ENCODE peak calls at places on chromosomes 13 and 19, in six cellular contexts. One of them, this sample, is unnamed.

GRCh38 chr19:54439174-54439851 is 9.7 kb upstream of the LENG8 start:
- DNase-seq in pancreas: peak
- DNase-seq in uterus: no peak
- DNase-seq in ascending aorta: no peak
- DNase-seq in astrocyte: no peak
- DNase-seq in glutamatergic neuron: peak
- DNase-seq in this sample: no peak

GRCh38 chr13:43390101-43390500 is 366.7 kb downstream of the DNAJC15 start:
- DNase-seq in pancreas: no peak
- DNase-seq in uterus: no peak
- DNase-seq in ascending aorta: no peak
- DNase-seq in astrocyte: no peak
- DNase-seq in glutamatergic neuron: no peak
- DNase-seq in this sample: no peak

GRCh38 chr19:16702123-16702522 is 17.5 kb upstream of the NWD1 start:
- DNase-seq in pancreas: no peak
- DNase-seq in uterus: no peak
- DNase-seq in ascending aorta: no peak
- DNase-seq in astrocyte: peak
- DNase-seq in glutamatergic neuron: no peak
- DNase-seq in this sample: peak

GRCh38 chr13:79679334-79679733 is 198.4 kb downstream of the NDFIP2 start:
- DNase-seq in pancreas: peak
- DNase-seq in uterus: peak
- DNase-seq in ascending aorta: no peak
- DNase-seq in astrocyte: peak
- DNase-seq in glutamatergic neuron: peak
- DNase-seq in this sample: peak

GRCh38 chr13:91249370-91249769 is 98.1 kb upstream of the MIR17HG start:
- DNase-seq in pancreas: no peak
- DNase-seq in uterus: no peak
- DNase-seq in ascending aorta: no peak
- DNase-seq in astrocyte: no peak
- DNase-seq in glutamatergic neuron: no peak
- DNase-seq in this sample: no peak

GRCh38 chr13:51666839-51667238 is 82.6 kb downstream of the WDFY2 start:
- DNase-seq in pancreas: no peak
- DNase-seq in uterus: no peak
- DNase-seq in ascending aorta: no peak
- DNase-seq in astrocyte: no peak
- DNase-seq in glutamatergic neuron: no peak
- DNase-seq in this sample: no peak

GRCh38 chr13:49995535-49996165 is 1.2 kb upstream of the TRIM13 start:
- DNase-seq in pancreas: no peak
- DNase-seq in uterus: no peak
- DNase-seq in ascending aorta: no peak
- DNase-seq in astrocyte: peak
- DNase-seq in glutamatergic neuron: no peak
- DNase-seq in this sample: no peak

GRCh38 chr19:10517760-10518443 is 655 bp upstream of the S1PR5 start:
- DNase-seq in pancreas: peak
- DNase-seq in uterus: no peak
- DNase-seq in ascending aorta: no peak
- DNase-seq in astrocyte: no peak
- DNase-seq in glutamatergic neuron: peak
- DNase-seq in this sample: peak

GRCh38 chr19:15315101-15315500 is 17.2 kb downstream of the BRD4 start:
- DNase-seq in pancreas: no peak
- DNase-seq in uterus: no peak
- DNase-seq in ascending aorta: no peak
- DNase-seq in astrocyte: no peak
- DNase-seq in glutamatergic neuron: no peak
- DNase-seq in this sample: no peak

GRCh38 chr19:4870025-4870700 is 2.7 kb upstream of the PLIN3 start:
- DNase-seq in pancreas: no peak
- DNase-seq in uterus: no peak
- DNase-seq in ascending aorta: no peak
- DNase-seq in astrocyte: peak
- DNase-seq in glutamatergic neuron: no peak
- DNase-seq in this sample: peak

GRCh38 chr19:16261584-16262370 is 62.8 kb upstream of the KLF2 start:
- DNase-seq in pancreas: no peak
- DNase-seq in uterus: no peak
- DNase-seq in ascending aorta: no peak
- DNase-seq in astrocyte: no peak
- DNase-seq in glutamatergic neuron: no peak
- DNase-seq in this sample: no peak

GRCh38 chr19:49157445-49158224 is at the start of gene TRPM4:
- DNase-seq in pancreas: peak
- DNase-seq in uterus: peak
- DNase-seq in ascending aorta: peak
- DNase-seq in astrocyte: peak
- DNase-seq in glutamatergic neuron: peak
- DNase-seq in this sample: peak

GRCh38 chr19:4713384-4713951 is 10.2 kb downstream of the DPP9 start:
- DNase-seq in pancreas: peak
- DNase-seq in uterus: peak
- DNase-seq in ascending aorta: peak
- DNase-seq in astrocyte: peak
- DNase-seq in glutamatergic neuron: no peak
- DNase-seq in this sample: peak

GRCh38 chr13:46698015-46698414 is 98.9 kb downstream of the ESD start:
- DNase-seq in pancreas: peak
- DNase-seq in uterus: peak
- DNase-seq in ascending aorta: peak
- DNase-seq in astrocyte: no peak
- DNase-seq in glutamatergic neuron: no peak
- DNase-seq in this sample: no peak

GRCh38 chr13:40665061-40665753 is 1.2 kb downstream of the FOXO1 start:
- DNase-seq in pancreas: peak
- DNase-seq in uterus: peak
- DNase-seq in ascending aorta: no peak
- DNase-seq in astrocyte: peak
- DNase-seq in glutamatergic neuron: peak
- DNase-seq in this sample: no peak

GRCh38 chr19:31109626-31110025 is 239.6 kb downstream of the TSHZ3 start:
- DNase-seq in pancreas: no peak
- DNase-seq in uterus: no peak
- DNase-seq in ascending aorta: no peak
- DNase-seq in astrocyte: no peak
- DNase-seq in glutamatergic neuron: no peak
- DNase-seq in this sample: no peak

GRCh38 chr13:44433863-44434262 is 60.2 kb downstream of the SERP2 start:
- DNase-seq in pancreas: no peak
- DNase-seq in uterus: no peak
- DNase-seq in ascending aorta: no peak
- DNase-seq in astrocyte: no peak
- DNase-seq in glutamatergic neuron: no peak
- DNase-seq in this sample: no peak

GRCh38 chr19:35479278-35479677 is 11.0 kb downstream of the KRTDAP start:
- DNase-seq in pancreas: no peak
- DNase-seq in uterus: no peak
- DNase-seq in ascending aorta: no peak
- DNase-seq in astrocyte: no peak
- DNase-seq in glutamatergic neuron: no peak
- DNase-seq in this sample: no peak

GRCh38 chr13:79560954-79561353 is 80.0 kb downstream of the NDFIP2 start:
- DNase-seq in pancreas: peak
- DNase-seq in uterus: no peak
- DNase-seq in ascending aorta: no peak
- DNase-seq in astrocyte: no peak
- DNase-seq in glutamatergic neuron: no peak
- DNase-seq in this sample: no peak

GRCh38 chr19:46134527-46134926 is 10.0 kb upstream of the IGFL3 start:
- DNase-seq in pancreas: no peak
- DNase-seq in uterus: no peak
- DNase-seq in ascending aorta: no peak
- DNase-seq in astrocyte: peak
- DNase-seq in glutamatergic neuron: no peak
- DNase-seq in this sample: no peak

GRCh38 chr13:57191667-57192066 is 24.7 kb downstream of the PRR20E start:
- DNase-seq in pancreas: no peak
- DNase-seq in uterus: no peak
- DNase-seq in ascending aorta: no peak
- DNase-seq in astrocyte: no peak
- DNase-seq in glutamatergic neuron: no peak
- DNase-seq in this sample: no peak

GRCh38 chr19:45322311-45322710 is 364 bp downstream of the CKM start:
- DNase-seq in pancreas: no peak
- DNase-seq in uterus: no peak
- DNase-seq in ascending aorta: no peak
- DNase-seq in astrocyte: no peak
- DNase-seq in glutamatergic neuron: peak
- DNase-seq in this sample: no peak

DNA sequence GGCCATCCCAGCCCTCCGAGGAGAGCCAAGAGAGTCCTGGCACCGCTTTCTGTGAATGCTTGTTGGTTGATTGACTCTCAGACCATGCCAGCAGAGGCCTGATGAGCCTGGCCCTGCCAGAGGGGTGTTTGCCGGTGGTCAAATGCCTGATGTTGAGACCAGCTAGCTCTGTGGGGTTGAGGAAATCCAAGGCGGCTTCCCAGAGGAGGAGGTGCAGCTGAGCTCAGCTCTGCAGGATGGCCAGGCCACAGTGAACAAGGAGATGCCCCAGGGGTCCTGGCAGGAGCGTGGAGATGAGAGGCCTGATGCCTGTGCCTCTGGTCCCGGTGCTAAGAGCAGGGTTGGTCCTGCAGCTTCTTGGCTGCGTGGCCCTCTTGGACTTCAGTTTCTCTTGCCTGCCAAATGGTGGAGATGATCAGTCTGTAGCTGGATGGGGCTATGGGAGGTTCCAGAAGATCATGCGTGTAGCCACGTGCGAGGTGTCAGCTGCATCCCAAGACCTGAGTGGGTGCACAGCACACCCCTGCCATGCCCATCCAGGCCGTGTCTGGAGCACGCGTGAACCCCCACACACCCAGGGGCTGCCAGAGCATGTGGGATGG is 16.8 kb downstream of the NFIC start:
- DNase-seq in pancreas: no peak
- DNase-seq in uterus: peak
- DNase-seq in ascending aorta: no peak
- DNase-seq in astrocyte: no peak
- DNase-seq in glutamatergic neuron: no peak
- DNase-seq in this sample: no peak
- TF ChIP-seq CTCF in pancreas: no peak
- TF ChIP-seq CTCF in uterus: no peak
- TF ChIP-seq CTCF in ascending aorta: no peak
- TF ChIP-seq CTCF in astrocyte: no peak
- TF ChIP-seq CTCF in glutamatergic neuron: no peak
- TF ChIP-seq CTCF in this sample: no peak

DNA sequence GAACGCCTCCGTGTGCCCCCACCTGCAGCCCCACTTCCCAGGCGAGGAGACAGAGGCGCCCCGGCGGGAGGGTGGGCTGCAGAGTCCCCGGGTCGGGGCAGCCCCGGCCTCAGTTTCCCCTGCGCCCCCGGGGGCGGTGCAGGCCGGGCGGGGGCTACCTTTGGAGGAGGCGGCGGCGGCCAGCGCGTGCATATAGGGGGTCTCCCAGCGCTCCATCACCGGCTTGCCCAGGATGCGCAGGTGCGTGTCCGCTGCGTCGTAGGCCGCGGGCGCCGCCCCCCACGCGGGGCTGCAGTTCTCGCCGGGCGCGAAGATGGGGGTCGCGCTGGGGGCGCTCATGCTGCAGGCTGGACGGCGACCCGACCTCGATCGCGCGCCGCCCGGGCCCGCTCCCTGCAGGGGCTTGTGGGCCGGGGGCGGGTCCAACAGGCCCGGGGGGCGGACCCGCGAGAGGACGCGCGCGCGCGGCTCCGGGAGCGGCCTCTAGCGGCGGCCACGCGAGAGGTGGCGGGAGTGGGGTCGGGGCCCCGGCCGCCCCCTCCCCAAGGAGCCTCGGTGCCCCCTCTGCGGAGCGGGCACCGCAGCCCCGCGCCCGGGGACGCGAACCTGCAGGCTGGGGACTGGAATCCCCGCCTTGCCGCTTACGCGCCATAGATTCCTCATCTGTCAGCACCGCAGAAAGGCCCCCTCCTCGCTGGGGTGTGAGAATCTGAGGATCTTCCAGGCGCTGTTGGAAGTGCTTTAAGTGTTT is at the start of gene GAMT:
- DNase-seq in pancreas: peak
- DNase-seq in uterus: no peak
- DNase-seq in ascending aorta: no peak
- DNase-seq in astrocyte: no peak
- DNase-seq in glutamatergic neuron: peak
- DNase-seq in this sample: no peak
- TF ChIP-seq CTCF in pancreas: no peak
- TF ChIP-seq CTCF in uterus: peak
- TF ChIP-seq CTCF in ascending aorta: peak
- TF ChIP-seq CTCF in astrocyte: no peak
- TF ChIP-seq CTCF in glutamatergic neuron: no peak
- TF ChIP-seq CTCF in this sample: peak

DNA sequence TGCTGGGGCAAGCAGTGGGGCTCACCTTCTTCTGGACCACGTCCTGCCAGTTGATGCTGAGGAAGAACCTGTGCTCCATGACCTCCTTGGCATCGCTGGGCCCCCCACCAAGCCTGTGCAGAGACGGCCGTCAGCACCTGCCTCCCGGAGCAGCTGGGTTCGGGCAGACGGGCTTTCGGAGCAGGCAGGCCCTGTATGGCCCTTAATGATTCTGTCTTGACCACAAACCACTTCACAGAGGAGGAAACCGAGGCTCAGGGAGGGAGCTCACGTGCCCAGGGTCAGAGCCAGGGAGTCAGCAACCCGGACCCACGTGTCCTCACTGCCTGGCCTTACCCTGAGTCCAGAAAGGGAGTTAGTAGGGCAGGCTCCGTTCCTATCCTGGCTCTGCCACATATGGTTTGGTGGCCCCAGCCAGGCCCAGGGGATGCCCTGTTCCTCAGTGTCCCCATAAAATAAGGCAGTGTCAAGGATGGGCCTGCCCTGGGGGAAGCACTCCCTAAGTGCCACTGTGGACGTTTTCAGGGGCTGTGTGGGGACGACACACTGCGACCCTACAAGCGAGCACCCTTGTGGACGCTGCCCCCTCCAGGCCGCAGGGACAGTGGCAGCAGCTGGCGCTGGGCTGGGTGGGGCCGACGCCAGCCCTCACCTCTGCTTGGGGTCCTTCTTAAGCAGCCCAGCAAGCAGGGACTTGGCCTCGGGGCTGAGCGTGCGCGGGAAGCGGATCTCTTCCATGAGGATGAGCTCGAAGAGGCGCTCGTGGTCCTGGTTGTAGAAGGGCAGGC is 8.9 kb upstream of the CCNP start:
- DNase-seq in pancreas: no peak
- DNase-seq in uterus: no peak
- DNase-seq in ascending aorta: no peak
- DNase-seq in astrocyte: no peak
- DNase-seq in glutamatergic neuron: no peak
- DNase-seq in this sample: no peak
- TF ChIP-seq CTCF in pancreas: no peak
- TF ChIP-seq CTCF in uterus: no peak
- TF ChIP-seq CTCF in ascending aorta: no peak
- TF ChIP-seq CTCF in astrocyte: no peak
- TF ChIP-seq CTCF in glutamatergic neuron: no peak
- TF ChIP-seq CTCF in this sample: peak

GRCh38 chr13:110507678-110508381 is 53.7 kb downstream of the RAB20 start:
- DNase-seq in pancreas: peak
- DNase-seq in uterus: no peak
- DNase-seq in ascending aorta: no peak
- DNase-seq in astrocyte: no peak
- DNase-seq in glutamatergic neuron: no peak
- DNase-seq in this sample: no peak
- TF ChIP-seq CTCF in pancreas: peak
- TF ChIP-seq CTCF in uterus: no peak
- TF ChIP-seq CTCF in ascending aorta: no peak
- TF ChIP-seq CTCF in astrocyte: no peak
- TF ChIP-seq CTCF in glutamatergic neuron: no peak
- TF ChIP-seq CTCF in this sample: peak

This sample was measured in HFFc6.